ENCODE peak calls at places on chromosomes 2 and 18, in eight cellular contexts. F is cardiac fibroblast, D is fibroblast of lung, R is endodermal cell, S is A549, G is AG10803, P is cardiac muscle cell, U is adrenal gland. M is an unnamed sample.

GRCh38 chr18:75173758-75174157 is 35.2 kb downstream of the PTGR3 start:
- DNase-seq in F (no peak), D (no peak), R (peak), S (no peak), G (no peak), P (no peak), U (no peak), M (no peak)

GRCh38 chr2:24571828-24572442 is 80.9 kb downstream of the NCOA1 start:
- DNase-seq in F (no peak), D (no peak), R (no peak), S (no peak), G (no peak), P (no peak), U (no peak), M (no peak)

GRCh38 chr18:3455938-3456685 is 6.1 kb downstream of the TGIF1 start:
- DNase-seq in F (peak), D (peak), R (no peak), S (no peak), G (peak), P (no peak), U (no peak), M (peak)

GRCh38 chr2:47043142-47043890 is 111.8 kb downstream of the STPG4 start:
- DNase-seq in F (peak), D (peak), R (peak), S (peak), G (peak), P (no peak), U (peak), M (peak)

GRCh38 chr2:157596992-157597681 is 31.5 kb downstream of the ACVR1C start:
- DNase-seq in F (peak), D (peak), R (peak), S (peak), G (peak), P (peak), U (no peak), M (peak)

GRCh38 chr2:32564417-32565035 is 63.3 kb upstream of the TTC27 start:
- DNase-seq in F (no peak), D (peak), R (peak), S (no peak), G (no peak), P (no peak), U (no peak), M (no peak)

GRCh38 chr2:38075436-38076249 is at the start of gene CYP1B1:
- DNase-seq in F (no peak), D (peak), R (peak), S (peak), G (peak), P (no peak), U (peak), M (no peak)

GRCh38 chr18:79953921-79954651 is 2.6 kb upstream of the SLC66A2 start:
- DNase-seq in F (no peak), D (no peak), R (peak), S (no peak), G (no peak), P (no peak), U (no peak), M (no peak)

GRCh38 chr2:64975232-64975791 is 13.9 kb upstream of the SLC1A4 start:
- DNase-seq in F (peak), D (peak), R (peak), S (peak), G (peak), P (no peak), U (peak), M (peak)

GRCh38 chr2:130389363-130389762 is 33.5 kb downstream of the PTPN18 start:
- DNase-seq in F (no peak), D (no peak), R (no peak), S (no peak), G (no peak), P (no peak), U (no peak), M (no peak)

GRCh38 chr2:106961328-106961727 is 75.4 kb upstream of the ST6GAL2 start:
- DNase-seq in F (no peak), D (peak), R (peak), S (no peak), G (no peak), P (peak), U (no peak), M (no peak)

GRCh38 chr2:39281391-39281790 is 37.6 kb upstream of the CDKL4 start:
- DNase-seq in F (no peak), D (no peak), R (no peak), S (no peak), G (no peak), P (no peak), U (no peak), M (no peak)

GRCh38 chr18:634551-635045 is 22.9 kb upstream of the TYMS start:
- DNase-seq in F (no peak), D (no peak), R (no peak), S (no peak), G (no peak), P (no peak), U (no peak), M (peak)

GRCh38 chr2:216777637-216778273 is 82.1 kb downstream of the TNP1 start:
- DNase-seq in F (peak), D (peak), R (peak), S (peak), G (peak), P (peak), U (no peak), M (peak)

GRCh38 chr2:101533611-101534601 is 59.0 kb upstream of the RFX8 start:
- DNase-seq in F (no peak), D (peak), R (peak), S (no peak), G (no peak), P (no peak), U (no peak), M (peak)

GRCh38 chr2:201879986-201880385 is 73.6 kb downstream of the CDK15 start:
- DNase-seq in F (no peak), D (peak), R (no peak), S (no peak), G (no peak), P (no peak), U (no peak), M (no peak)

GRCh38 chr2:176457486-176457885 is 188.2 kb downstream of the MTX2 start:
- DNase-seq in F (peak), D (no peak), R (no peak), S (no peak), G (peak), P (no peak), U (no peak), M (peak)

GRCh38 chr18:23038712-23039111 is 96.6 kb upstream of the CABLES1 start:
- DNase-seq in F (peak), D (peak), R (no peak), S (no peak), G (peak), P (no peak), U (no peak), M (peak)

DNA sequence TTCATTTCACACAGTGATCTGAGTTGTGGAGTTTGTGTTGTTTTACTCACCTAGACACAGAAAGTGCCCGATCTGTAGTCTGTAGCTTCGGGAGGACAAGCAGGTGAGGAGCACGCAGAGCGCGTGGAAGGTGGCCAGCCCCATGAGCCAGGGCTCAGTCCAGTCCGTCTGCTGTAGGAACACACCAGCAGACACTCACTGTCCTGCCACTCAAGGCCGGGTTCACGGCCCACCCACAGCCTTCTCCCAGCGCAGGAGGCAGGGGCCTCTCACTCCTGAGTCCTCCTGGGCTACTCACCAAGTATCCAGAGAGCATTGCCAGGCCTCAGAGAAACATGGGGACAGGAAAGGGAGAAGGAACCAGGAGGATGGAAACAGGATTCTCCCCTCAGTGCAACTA is 1.7 kb downstream of the TMEM18 start:
- DNase-seq in F (no peak), D (no peak), R (peak), S (no peak), G (peak), P (no peak), U (peak), M (no peak)
- H3K4me3 ChIP-seq in F (no peak), D (peak), R (peak), S (peak), G (peak), P (no peak), U (no peak), M (peak)

GRCh38 chr2:62941413-62941812 is 109.2 kb upstream of the OTX1 start:
- DNase-seq in F (no peak), D (no peak), R (no peak), S (no peak), G (no peak), P (no peak), U (no peak), M (no peak)
- TF ChIP-seq CTCF in F (no peak), D (no peak), R (peak), S (no peak), G (no peak), P (no peak), U (no peak), M (no peak)

DNA sequence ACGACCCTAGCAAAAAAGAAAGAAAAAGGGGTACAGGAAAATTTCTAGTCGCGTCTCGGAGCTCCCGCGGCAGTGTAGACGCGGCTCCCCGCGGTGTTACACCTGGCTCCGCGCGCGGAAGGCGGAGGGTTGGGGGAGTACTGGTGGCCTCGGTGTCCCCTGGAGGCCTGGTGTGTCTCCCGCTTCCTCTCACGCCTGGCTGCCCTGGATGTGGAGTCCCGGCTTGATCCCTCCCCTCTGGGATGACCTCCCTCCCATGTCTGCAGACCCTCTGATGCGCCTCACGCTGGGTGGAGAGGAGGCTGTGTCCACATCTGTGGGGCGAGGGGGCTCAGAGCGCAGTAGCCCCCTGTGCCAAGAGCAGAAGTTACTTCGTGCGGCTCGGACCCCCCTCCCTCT is 1.2 kb downstream of the KIF5C start:
- DNase-seq in F (no peak), D (no peak), R (peak), S (no peak), G (no peak), P (peak), U (peak), M (no peak)
- H3K4me3 ChIP-seq in F (no peak), D (no peak), R (peak), S (peak), G (no peak), P (peak), U (no peak), M (no peak)

GRCh38 chr18:37476182-37476581 is 89.4 kb downstream of the CELF4 start:
- DNase-seq in F (no peak), D (no peak), R (peak), S (peak), G (peak), P (peak), U (peak), M (peak)
- TF ChIP-seq CTCF in F (no peak), D (peak), R (peak), S (peak), G (peak), P (peak), U (peak), M (peak)

DNA sequence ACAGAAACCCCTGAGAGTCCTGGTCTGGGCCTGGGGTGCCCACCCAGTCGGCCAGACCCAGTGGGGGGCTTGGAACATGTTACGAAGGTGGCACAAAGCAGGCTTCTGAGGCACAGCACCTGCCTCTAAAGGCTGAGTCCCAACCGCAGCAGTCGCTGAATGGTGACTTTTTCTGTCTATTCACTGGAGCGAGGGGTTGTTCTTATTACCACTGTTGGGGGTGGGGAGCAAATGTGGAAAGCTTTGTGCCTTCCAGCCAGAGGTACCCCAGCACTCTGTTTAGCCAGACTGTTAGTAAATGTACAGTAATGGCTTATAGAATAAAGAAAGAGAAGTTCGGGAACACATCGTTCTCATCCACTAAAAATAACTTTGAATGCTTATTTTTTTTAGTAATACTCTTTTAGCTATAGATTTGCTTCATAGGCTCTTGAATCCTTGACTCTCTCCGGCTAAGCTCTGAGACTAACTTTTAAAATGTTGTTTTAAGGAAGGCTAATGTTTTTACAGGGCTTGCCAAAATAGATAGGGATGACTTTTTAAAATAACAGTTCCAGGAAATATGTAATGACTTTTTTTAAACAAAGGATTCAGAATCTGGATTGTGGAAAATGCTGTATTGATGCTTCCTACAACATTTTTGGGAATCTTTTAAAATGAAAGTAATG is 23.4 kb upstream of the PTPN2 start:
- DNase-seq in F (peak), D (peak), R (no peak), S (no peak), G (no peak), P (no peak), U (no peak), M (peak)
- H3K4me3 ChIP-seq in F (peak), D (no peak), R (no peak), S (no peak), G (no peak), P (no peak), U (no peak), M (peak)

DNA sequence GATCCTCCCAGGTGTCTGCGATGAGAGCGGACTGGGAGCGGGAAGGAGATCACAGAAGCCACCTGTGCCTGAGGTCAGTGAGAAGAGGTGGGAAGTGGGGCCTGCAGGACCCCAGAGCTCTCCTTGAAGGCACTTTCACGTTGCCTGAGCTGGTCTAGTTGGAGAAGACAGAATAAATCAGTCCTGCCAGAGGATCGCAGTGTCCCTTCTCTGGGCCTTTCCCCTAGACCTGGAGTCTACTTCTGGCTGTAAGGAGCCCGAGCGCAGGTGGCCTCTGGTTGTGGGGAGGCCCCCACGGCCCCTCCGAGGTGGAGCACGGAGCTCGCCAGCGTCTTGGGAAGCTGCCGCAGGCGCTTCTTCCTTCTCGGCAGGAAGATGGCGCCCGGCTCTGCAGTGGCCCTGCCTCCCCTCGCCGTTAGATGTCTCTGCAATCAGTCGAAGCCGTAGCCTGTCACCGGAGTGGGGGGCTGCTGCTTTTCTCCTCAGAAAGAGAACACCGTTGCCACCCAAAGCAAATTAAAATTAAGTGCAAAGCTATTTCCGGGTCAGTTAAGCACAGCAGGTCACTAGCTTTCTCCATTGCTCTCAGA is 212.0 kb upstream of the MYT1L start:
- DNase-seq in F (no peak), D (no peak), R (peak), S (no peak), G (no peak), P (no peak), U (no peak), M (no peak)
- TF ChIP-seq CTCF in F (no peak), D (no peak), R (peak), S (no peak), G (no peak), P (no peak), U (no peak), M (no peak)

M was measured in fibroblast of the aortic adventitia.